ENCODE peak calls at places on chromosomes 7 and 10, in five cellular contexts. H is GM20000; T is activated CD8-positive, alpha-beta memory T cell treated with anti-CD3 and anti-CD28 coated beads for 4 hours; X is GOT3; O is naive thymus-derived CD4-positive, alpha-beta T cell. M is an unnamed sample.

GRCh38 chr10:49426490-49427360 is 30.8 kb upstream of the DRGX start:
- DNase-seq in H (no peak), T (no peak), X (no peak), O (no peak), M (no peak)

GRCh38 chr7:90816511-90817142 is 220.5 kb downstream of the CDK14 start:
- DNase-seq in H (peak; percentile 50), T (no peak), X (no peak), O (no peak), M (peak; percentile 52)

GRCh38 chr10:99872367-99873162 is 90.1 kb downstream of the ABCC2 start:
- DNase-seq in H (no peak), T (no peak), X (no peak), O (no peak), M (no peak)

GRCh38 chr10:4671451-4672145 is 154.4 kb upstream of the AKR1E2 start:
- DNase-seq in H (no peak), T (no peak), X (no peak), O (no peak), M (no peak)

GRCh38 chr10:77626266-77626935 is 11.2 kb downstream of the KCNMA1 start:
- DNase-seq in H (no peak), T (no peak), X (no peak), O (no peak), M (no peak)

GRCh38 chr7:155837126-155837479 is 24.8 kb upstream of the SHH start:
- DNase-seq in H (no peak), T (no peak), X (no peak), O (no peak), M (no peak)

GRCh38 chr7:1678070-1678543 is 8.0 kb downstream of the ELFN1 start:
- DNase-seq in H (no peak), T (no peak), X (no peak), O (no peak), M (no peak)

GRCh38 chr7:2808891-2809660 is 35.0 kb downstream of the GNA12 start:
- DNase-seq in H (no peak), T (no peak), X (no peak), O (no peak), M (peak; percentile 44)

GRCh38 chr10:26739087-26739631 is 41.7 kb downstream of the PDSS1 start:
- DNase-seq in H (no peak), T (no peak), X (no peak), O (no peak), M (no peak)

GRCh38 chr7:28573059-28573553 is 160.8 kb downstream of the CREB5 start:
- DNase-seq in H (no peak), T (no peak), X (no peak), O (no peak), M (peak; percentile 86)

GRCh38 chr10:494149-494542 is 195.3 kb downstream of the DIP2C start:
- DNase-seq in H (no peak), T (no peak), X (no peak), O (no peak), M (no peak)

GRCh38 chr7:28533731-28534531 is 121.6 kb downstream of the CREB5 start:
- DNase-seq in H (no peak), T (no peak), X (no peak), O (no peak), M (no peak)

GRCh38 chr7:149202831-149203231 is 7.5 kb downstream of the ZNF282 start:
- DNase-seq in H (no peak), T (no peak), X (no peak), O (no peak), M (no peak)

GRCh38 chr7:103528152-103528551 is 82.1 kb upstream of the SLC26A5 start:
- DNase-seq in H (no peak), T (no peak), X (no peak), O (no peak), M (no peak)

GRCh38 chr7:80440908-80441307 is 71.0 kb downstream of the GNAT3 start:
- DNase-seq in H (no peak), T (no peak), X (no peak), O (no peak), M (no peak)

GRCh38 chr10:17644485-17644964 is 574 bp downstream of the STAM start:
- DNase-seq in H (no peak), T (no peak), X (no peak), O (no peak), M (peak; percentile 63)

GRCh38 chr10:48598243-48598935 is 6.5 kb downstream of the ARHGAP22 start:
- DNase-seq in H (no peak), T (no peak), X (no peak), O (no peak), M (no peak)

GRCh38 chr7:33900501-33900900 is 4.8 kb upstream of the BMPER start:
- DNase-seq in H (no peak), T (no peak), X (no peak), O (no peak), M (no peak)

GRCh38 chr7:72467237-72467636 is 55.1 kb upstream of the CALN1 start:
- DNase-seq in H (no peak), T (no peak), X (no peak), O (no peak), M (no peak)

GRCh38 chr7:61576-62360 is 130.6 kb upstream of the FAM20C start:
- DNase-seq in H (no peak), T (no peak), X (no peak), O (no peak), M (no peak)